ENCODE peak calls at places on chromosome 1, in seven cellular contexts. U is mammary epithelial cell, H is OCI-M1, F is T-helper 1 cell, O is endothelial cell, T is GM12865, A is RWPE2. M is an unnamed sample.
A peak's percentile ranks its signal among the peaks of the same experiment; 100 is the strongest.

GRCh38 chr1:101122452-101123166 is 97.0 kb upstream of the DPH5 start:
- DNase-seq in H (peak; percentile 24), T (peak; percentile 78), F (peak; percentile 60), A (no peak), U (peak; percentile 18), O (no peak), M (no peak)

GRCh38 chr1:66253330-66253921 is 280.5 kb upstream of the SGIP1 start:
- DNase-seq in H (peak; percentile 77), T (peak; percentile 72), U (peak; percentile 76), O (peak; percentile 33), F (peak; percentile 74), A (no peak), M (peak; percentile 56)

GRCh38 chr1:9025474-9025873 is 749 bp downstream of the SLC2A7 start:
- DNase-seq in U (no peak), F (no peak), O (no peak), A (no peak), T (no peak), H (no peak), M (peak; percentile 35)

GRCh38 chr1:177959793-177960515 is 9.9 kb downstream of the SEC16B start:
- DNase-seq in T (no peak), F (no peak), A (no peak), O (no peak), H (peak; percentile 28), U (peak; percentile 33), M (peak; percentile 32)

GRCh38 chr1:29577512-29577911 is 341.2 kb downstream of the PTPRU start:
- DNase-seq in U (no peak), T (no peak), H (no peak), O (no peak), A (no peak), F (no peak), M (no peak)

GRCh38 chr1:221816899-221817298 is 75.0 kb upstream of the DUSP10 start:
- DNase-seq in T (no peak), O (no peak), F (no peak), A (no peak), U (peak; percentile 95), H (no peak), M (no peak)

GRCh38 chr1:223747838-223748335 is 35.5 kb downstream of the CAPN2 start:
- DNase-seq in T (peak; percentile 39), O (no peak), U (no peak), F (peak; percentile 42), H (no peak), A (no peak), M (no peak)

GRCh38 chr1:236994450-236994849 is 9.8 kb downstream of the MT1HL1 start:
- DNase-seq in T (no peak), F (no peak), H (no peak), A (no peak), U (no peak), O (no peak), M (no peak)

GRCh38 chr1:206492589-206492988 is 14.7 kb upstream of the RASSF5 start:
- DNase-seq in O (no peak), H (no peak), A (no peak), U (no peak), T (no peak), F (no peak), M (no peak)

GRCh38 chr1:3012511-3013291 is 8.6 kb upstream of the ACTRT2 start:
- DNase-seq in H (no peak), O (peak; percentile 78), U (no peak), A (peak; percentile 40), T (no peak), F (no peak), M (no peak)

GRCh38 chr1:55517036-55517435 is 301.9 kb upstream of the USP24 start:
- DNase-seq in O (no peak), A (no peak), T (no peak), F (no peak), H (no peak), U (no peak), M (no peak)

GRCh38 chr1:229000187-229000586 is 264.9 kb downstream of the RHOU start:
- DNase-seq in H (no peak), F (no peak), A (no peak), T (no peak), O (no peak), U (no peak), M (no peak)

M was measured in NCI-H345.